ENCODE peak calls at places on chromosome 5, in seven cellular contexts. W is Peyer's patch, X is GM23248, I is cardiac fibroblast, L is breast epithelium, S is fibroblast of mammary gland, O is endothelial cell of umbilical vein. Y is an unnamed sample.

GRCh38 chr5:74122175-74122574 is 496.2 kb downstream of the ARHGEF28 start:
- DNase-seq in I (no peak), O (peak), L (no peak), X (no peak), W (no peak), S (no peak), Y (no peak)

GRCh38 chr5:600551-601541 is 11.3 kb upstream of the CEP72 start:
- DNase-seq in X (no peak), O (no peak), S (no peak), I (no peak), L (no peak), W (peak), Y (no peak)

GRCh38 chr5:58366461-58366860 is 93.4 kb downstream of the PLK2 start:
- DNase-seq in W (no peak), I (peak), S (peak), L (no peak), X (peak), O (no peak), Y (peak)

GRCh38 chr5:157285310-157286035 is 19.6 kb downstream of the CYFIP2 start:
- DNase-seq in S (no peak), L (no peak), O (no peak), W (no peak), X (no peak), I (no peak), Y (no peak)

GRCh38 chr5:72661405-72661804 is 154.2 kb upstream of the ZNF366 start:
- DNase-seq in X (peak), O (no peak), S (peak), I (peak), W (no peak), L (no peak), Y (no peak)

GRCh38 chr5:169778622-169779596 is 141.8 kb downstream of the DOCK2 start:
- DNase-seq in W (no peak), L (no peak), S (no peak), I (no peak), X (no peak), O (no peak), Y (no peak)

GRCh38 chr5:172319708-172320441 is 36.3 kb upstream of the UBTD2 start:
- DNase-seq in I (peak), W (no peak), O (no peak), S (peak), X (peak), L (no peak), Y (no peak)

GRCh38 chr5:65062684-65063083 is 294.0 kb downstream of the CWC27 start:
- DNase-seq in W (no peak), I (peak), O (peak), S (peak), L (no peak), X (peak), Y (peak)

GRCh38 chr5:44807269-44807668 is 1.5 kb upstream of the MRPS30 start:
- DNase-seq in S (peak), W (no peak), O (peak), L (no peak), X (peak), I (peak), Y (no peak)

GRCh38 chr5:111741270-111741669 is 15.7 kb downstream of the NREP start:
- DNase-seq in S (peak), L (no peak), X (peak), W (no peak), O (no peak), I (peak), Y (no peak)

GRCh38 chr5:142386151-142387021 is 61.6 kb upstream of the SPRY4 start:
- DNase-seq in L (no peak), S (peak), I (no peak), W (no peak), X (peak), O (no peak), Y (no peak)

GRCh38 chr5:55172051-55172899 is 702 bp downstream of the CDC20B start:
- DNase-seq in S (peak), X (peak), I (peak), O (peak), L (peak), W (no peak), Y (peak)

GRCh38 chr5:106964102-106964501 is 706.6 kb downstream of the EFNA5 start:
- DNase-seq in O (peak), S (no peak), L (no peak), I (peak), X (no peak), W (no peak), Y (no peak)

GRCh38 chr5:65640240-65640639 is 15.4 kb downstream of the SHLD3 start:
- DNase-seq in S (no peak), L (no peak), X (no peak), O (no peak), W (no peak), I (no peak), Y (no peak)

GRCh38 chr5:74174366-74174765 is 466.2 kb downstream of the ENC1 start:
- DNase-seq in O (no peak), W (no peak), I (no peak), L (no peak), X (peak), S (no peak), Y (peak)

GRCh38 chr5:127612441-127613141 is 36.3 kb upstream of the CTXN3 start:
- DNase-seq in O (no peak), S (no peak), L (no peak), I (no peak), X (no peak), W (no peak), Y (no peak)

GRCh38 chr5:9025942-9026341 is 519.9 kb downstream of the SEMA5A start:
- DNase-seq in L (no peak), W (no peak), X (peak), S (no peak), I (peak), O (no peak), Y (no peak)

GRCh38 chr5:51632794-51633193 is 249.5 kb downstream of the ISL1 start:
- DNase-seq in I (no peak), L (no peak), W (no peak), S (no peak), X (no peak), O (peak), Y (no peak)

GRCh38 chr5:148950892-148951291 is 112.0 kb downstream of the SH3TC2 start:
- DNase-seq in O (no peak), L (no peak), W (no peak), I (no peak), X (no peak), S (no peak), Y (no peak)

GRCh38 chr5:68746220-68747076 is 347.4 kb upstream of the SLC30A5 start:
- DNase-seq in O (no peak), I (no peak), L (peak), X (no peak), W (no peak), S (no peak), Y (no peak)

GRCh38 chr5:160166069-160166972 is 47.1 kb upstream of the PWWP2A start:
- DNase-seq in S (no peak), X (no peak), O (no peak), L (no peak), I (no peak), W (no peak), Y (no peak)

GRCh38 chr5:80343067-80343466 is 23.3 kb downstream of the SPZ1 start:
- DNase-seq in I (no peak), O (no peak), L (no peak), X (no peak), S (peak), W (no peak), Y (no peak)

GRCh38 chr5:90655423-90655822 is 96.8 kb downstream of the ADGRV1 start:
- DNase-seq in I (no peak), X (no peak), W (no peak), S (no peak), L (no peak), O (no peak), Y (no peak)
- H3K4me3 ChIP-seq in I (no peak), X (no peak), W (no peak), S (no peak), L (no peak), O (no peak), Y (no peak)

DNA sequence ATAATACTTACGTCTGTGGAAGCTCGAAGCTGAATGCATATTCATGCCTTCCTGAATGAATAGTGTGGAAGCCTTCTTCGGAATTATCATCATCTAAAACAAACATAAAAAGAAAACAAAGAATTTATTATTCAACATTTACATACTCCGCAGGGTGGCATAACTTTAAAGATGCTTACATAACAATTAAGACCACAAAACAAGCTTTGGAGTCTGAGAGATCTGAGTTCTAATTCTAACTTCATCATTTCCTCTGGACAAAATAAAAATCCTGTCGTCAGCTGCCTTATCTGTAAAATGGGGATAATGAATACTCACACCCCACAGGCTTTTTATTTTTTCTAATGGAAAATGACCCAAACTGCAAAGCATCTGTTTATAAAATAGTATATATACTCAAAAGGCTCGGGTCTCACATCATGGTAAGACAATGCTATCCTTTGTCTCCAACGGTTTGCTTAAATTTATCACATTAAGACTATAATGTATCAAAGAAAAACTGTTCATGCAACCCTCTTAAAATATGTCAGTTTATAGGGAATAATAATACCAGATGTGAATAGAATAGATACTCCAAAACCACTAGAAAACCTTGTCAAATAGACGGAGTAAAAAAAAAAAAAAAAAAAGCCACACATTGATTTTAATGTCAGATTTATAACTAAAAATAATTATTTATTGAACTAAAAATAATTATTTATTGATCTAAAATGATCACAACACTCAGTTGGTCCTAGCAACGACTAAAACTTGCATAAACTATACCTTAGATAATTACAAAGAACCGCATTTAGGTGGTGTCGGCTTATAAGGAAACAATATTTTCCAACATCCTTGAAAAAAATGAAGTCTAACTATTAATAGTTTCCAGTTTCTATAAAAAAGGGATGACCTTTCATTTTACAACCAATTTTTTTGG is 4.2 kb downstream of the ARRDC3 start:
- DNase-seq in I (peak), O (peak), L (no peak), X (peak), S (no peak), W (no peak), Y (no peak)
- H3K4me3 ChIP-seq in I (peak), O (peak), L (peak), X (peak), S (peak), W (peak), Y (peak)

GRCh38 chr5:168417731-168418429 is 68.4 kb upstream of the RARS1 start:
- DNase-seq in O (no peak), I (peak), X (no peak), W (no peak), S (no peak), L (no peak), Y (no peak)
- H3K4me3 ChIP-seq in O (no peak), I (no peak), X (no peak), W (no peak), S (no peak), L (no peak), Y (no peak)

GRCh38 chr5:138340008-138340407 is 1.9 kb downstream of the FAM53C start:
- DNase-seq in O (no peak), S (no peak), L (no peak), X (no peak), I (no peak), W (no peak), Y (no peak)
- H3K4me3 ChIP-seq in O (peak), S (no peak), L (peak), X (peak), I (no peak), W (no peak), Y (peak)

DNA sequence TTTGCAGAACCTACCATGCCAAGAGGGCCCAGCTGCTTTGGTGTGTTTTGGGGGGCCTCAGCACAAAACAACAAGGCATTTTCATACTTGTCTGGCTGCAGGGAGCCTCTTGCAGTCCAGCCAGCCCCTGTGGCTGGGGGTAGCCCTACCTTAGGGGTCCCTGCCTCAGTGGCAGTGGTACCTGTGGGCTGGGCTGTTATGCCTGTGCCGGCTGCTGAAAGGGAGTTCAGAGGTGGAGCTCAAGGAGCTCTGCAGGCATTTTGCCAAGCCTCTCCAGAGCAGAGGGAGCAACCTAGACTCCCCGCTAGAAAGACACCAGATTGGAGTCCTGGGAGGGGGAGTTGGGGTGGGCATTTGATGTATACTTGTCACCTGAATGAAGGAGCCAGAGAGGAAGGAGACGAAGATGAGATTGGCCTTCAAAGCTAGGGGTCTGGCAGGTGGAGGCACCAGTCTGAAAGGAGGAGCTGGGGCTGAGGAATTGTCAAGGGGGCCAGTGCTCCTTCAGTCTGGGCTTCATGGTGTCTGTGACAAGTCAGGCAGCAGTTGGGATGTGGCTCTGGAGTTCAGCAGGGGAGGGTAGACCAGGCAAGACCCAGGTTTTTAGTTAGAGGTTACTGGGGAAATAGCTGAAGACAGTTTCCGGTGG is 1.5 kb downstream of the SHROOM1 start:
- DNase-seq in W (no peak), O (peak), I (no peak), S (no peak), L (no peak), X (no peak), Y (no peak)
- H3K4me3 ChIP-seq in W (peak), O (peak), I (peak), S (peak), L (peak), X (peak), Y (no peak)

GRCh38 chr5:27475063-27475462 is 436.7 kb upstream of the CDH9 start:
- DNase-seq in L (no peak), X (no peak), W (no peak), I (no peak), S (no peak), O (no peak), Y (no peak)
- H3K4me3 ChIP-seq in L (no peak), X (peak), W (no peak), I (no peak), S (no peak), O (no peak), Y (no peak)

DNA sequence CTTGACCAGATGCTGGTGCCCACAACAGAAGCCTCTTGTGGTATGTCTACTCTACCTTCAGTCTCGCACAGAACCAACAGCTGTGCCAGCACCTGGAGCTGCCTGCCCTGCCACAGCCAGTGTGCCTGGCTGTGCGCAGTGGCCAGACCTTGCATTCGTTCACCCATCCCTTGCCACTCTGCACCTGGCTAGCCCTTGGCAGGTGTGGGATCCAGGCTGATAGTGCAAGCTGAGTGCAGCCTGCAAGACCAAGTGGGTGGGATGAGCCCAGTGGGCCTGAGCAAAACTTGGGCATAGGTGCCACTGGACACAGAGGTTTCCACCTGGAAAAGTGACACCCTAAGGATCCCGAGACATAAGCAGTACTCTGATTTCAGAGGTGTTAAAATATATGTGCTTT is 108.2 kb downstream of the ST8SIA4 start:
- DNase-seq in X (no peak), L (no peak), O (no peak), W (no peak), S (no peak), I (no peak), Y (no peak)
- H3K4me3 ChIP-seq in X (no peak), L (no peak), O (no peak), W (no peak), S (no peak), I (no peak), Y (no peak)

GRCh38 chr5:154709368-154710305 is 45.5 kb upstream of the LARP1 start:
- DNase-seq in X (peak), O (no peak), W (no peak), L (no peak), S (no peak), I (no peak), Y (peak)

GRCh38 chr5:154713615-154714125 is 41.5 kb upstream of the LARP1 start:
- DNase-seq in O (peak), W (peak), X (no peak), S (no peak), I (no peak), L (no peak), Y (no peak)

GRCh38 chr5:154708845-154709244 is 46.3 kb upstream of the LARP1 start:
- DNase-seq in S (peak), W (no peak), I (peak), L (no peak), X (peak), O (no peak), Y (peak)

GRCh38 chr5:154712518-154713437 is 42.4 kb upstream of the LARP1 start:
- DNase-seq in X (no peak), W (peak), I (peak), O (no peak), S (no peak), L (peak), Y (peak)

GRCh38 chr5:154714271-154714986 is 40.7 kb upstream of the LARP1 start:
- DNase-seq in L (no peak), O (peak), S (no peak), X (peak), W (no peak), I (peak), Y (peak)
- H3K4me3 ChIP-seq in L (peak), O (no peak), S (no peak), X (no peak), W (peak), I (no peak), Y (no peak)

Y was measured in AG10803.